ENCODE peak calls at places on chromosome 10, in six cellular contexts. J is SK-N-SH, V is HCT116, H is K562, M is HepG2, K is GM12878. X is an unnamed sample. For H3K9me3, the result is how much of the 10 kb centered on the place peaks cover.

GRCh38 chr10:46096426-46096825 is 50.4 kb upstream of the MSMB start:
- DNase-seq in V (no peak), J (no peak), H (no peak), M (peak), K (no peak), X (no peak)

GRCh38 chr10:123666318-123667291 is at the start of gene GPR26:
- DNase-seq in J (peak), M (no peak), V (no peak), K (no peak), H (no peak), X (no peak)

GRCh38 chr10:3424102-3424803 is 251.7 kb upstream of the PITRM1 start:
- DNase-seq in M (no peak), K (no peak), H (no peak), J (peak), V (peak), X (no peak)

GRCh38 chr10:98684019-98684899 is 237.5 kb upstream of the HPS1 start:
- DNase-seq in J (no peak), V (no peak), K (no peak), M (peak), H (no peak), X (no peak)

GRCh38 chr10:106114656-106115186 is 1049.8 kb downstream of the SORCS1 start:
- DNase-seq in H (no peak), J (no peak), M (no peak), K (no peak), V (no peak), X (no peak)

GRCh38 chr10:12801214-12802087 is 200.1 kb downstream of the CCDC3 start:
- DNase-seq in H (no peak), K (no peak), M (no peak), V (no peak), J (no peak), X (no peak)

GRCh38 chr10:58367049-58367448 is 18.2 kb upstream of the TFAM start:
- DNase-seq in M (no peak), J (no peak), V (no peak), H (no peak), K (no peak), X (no peak)

GRCh38 chr10:99659031-99659867 is at the start of gene ENTPD7:
- DNase-seq in J (peak), M (peak), K (peak), H (peak), V (peak), X (peak)

GRCh38 chr10:86255405-86256251 is 111.0 kb downstream of the GRID1 start:
- DNase-seq in K (no peak), J (peak), M (no peak), H (no peak), V (no peak), X (no peak)

GRCh38 chr10:77899080-77899477 is 27.5 kb downstream of the DLG5 start:
- DNase-seq in H (no peak), J (no peak), K (no peak), M (no peak), V (peak), X (no peak)

GRCh38 chr10:182441-183201 is 47.4 kb downstream of the ZMYND11 start:
- DNase-seq in V (no peak), H (no peak), K (no peak), M (no peak), J (no peak), X (no peak)

GRCh38 chr10:34235164-34235832 is 579.8 kb downstream of the PARD3 start:
- DNase-seq in M (no peak), H (no peak), J (no peak), K (no peak), V (no peak), X (no peak)

GRCh38 chr10:24762161-24762924 is 38.7 kb upstream of the ARHGAP21 start:
- DNase-seq in M (no peak), V (no peak), H (no peak), J (no peak), K (no peak), X (no peak)

GRCh38 chr10:107813396-107813795 is 648.9 kb upstream of the SORCS1 start:
- DNase-seq in M (no peak), H (no peak), J (no peak), V (no peak), K (no peak), X (no peak)

GRCh38 chr10:107809889-107810288 is 645.4 kb upstream of the SORCS1 start:
- DNase-seq in K (no peak), V (no peak), H (no peak), J (no peak), M (no peak), X (no peak)

DNA sequence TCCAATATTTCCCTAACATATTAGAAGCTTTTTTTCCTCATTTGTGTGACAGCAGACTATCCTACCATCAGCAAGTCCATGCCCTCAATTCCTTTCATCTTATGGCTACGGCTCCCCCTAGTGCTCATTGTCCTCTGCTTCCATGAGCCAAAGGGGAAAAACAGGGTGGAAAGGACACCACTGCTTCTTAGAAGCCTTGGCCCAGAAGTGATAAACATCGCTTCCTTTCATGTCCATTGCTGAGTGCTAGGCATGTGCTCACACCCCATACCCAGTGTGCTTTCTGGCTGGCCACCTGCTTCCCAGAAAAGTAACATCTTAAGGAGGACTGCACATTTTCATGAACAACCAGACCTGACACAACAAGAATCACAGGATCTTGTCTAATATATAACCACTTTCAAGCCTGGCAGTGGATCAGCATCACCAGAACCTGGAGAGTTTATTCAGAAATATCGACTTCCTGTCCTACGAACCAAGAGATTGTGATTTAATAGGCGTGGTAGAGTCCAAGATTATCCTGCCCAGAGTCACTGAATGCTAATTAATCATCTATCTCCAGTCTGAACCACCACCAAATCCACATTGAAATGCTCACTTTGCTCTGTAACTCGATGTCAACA is 650.5 kb upstream of the SORCS1 start:
- DNase-seq in J (peak), K (peak), M (peak), V (no peak), H (no peak), X (peak)
- TF ChIP-seq REST in J (no peak), K (no peak), M (no peak), V (no peak), H (no peak), X (no peak)

GRCh38 chr10:71293446-71294090 is 25.5 kb upstream of the SLC29A3 start:
- DNase-seq in K (no peak), J (no peak), V (no peak), M (no peak), H (no peak), X (no peak)
- TF ChIP-seq SIN3A in K (no peak), J (no peak), V (no peak), M (no peak), H (no peak), X (no peak)

GRCh38 chr10:133516072-133516471 is 11.1 kb upstream of the CYP2E1 start:
- DNase-seq in M (peak), V (no peak), J (no peak), K (no peak), H (no peak), X (no peak)

GRCh38 chr10:133511907-133512528 is 15.1 kb upstream of the CYP2E1 start:
- DNase-seq in V (no peak), K (no peak), H (no peak), J (no peak), M (no peak), X (no peak)

GRCh38 chr10:133509700-133510099 is 17.5 kb upstream of the CYP2E1 start:
- DNase-seq in V (no peak), K (no peak), H (no peak), M (no peak), J (no peak), X (no peak)

GRCh38 chr10:133515471-133515870 is 11.7 kb upstream of the CYP2E1 start:
- DNase-seq in M (no peak), K (no peak), J (no peak), V (no peak), H (no peak), X (no peak)

DNA sequence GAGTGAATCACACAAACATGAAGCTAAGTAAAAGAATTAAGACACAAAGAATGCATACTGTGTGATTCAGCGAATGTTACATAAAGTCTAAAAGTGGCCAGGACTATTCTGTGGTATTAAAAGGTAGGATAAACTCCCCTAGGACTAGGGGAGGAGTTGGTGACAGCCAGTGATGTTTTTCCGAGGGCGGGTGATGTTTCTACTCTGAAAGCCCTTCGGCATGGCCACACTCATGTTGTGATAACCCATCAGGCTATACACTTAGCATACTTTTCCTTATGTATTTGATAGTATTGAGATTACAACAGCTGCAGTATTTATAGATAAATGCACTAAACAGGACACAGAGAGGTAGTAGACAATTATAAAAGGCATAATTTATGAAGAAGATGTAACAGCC is 15.8 kb upstream of the CYP2E1 start:
- DNase-seq in V (no peak), K (no peak), H (no peak), J (no peak), M (no peak), X (no peak)
- H3K9me3 ChIP-seq in V (under half), K (under half), H (under half), J (under half), M (under half), X (under half)

GRCh38 chr10:93277360-93277759 is 203.7 kb downstream of the CYP26A1 start:
- DNase-seq in J (no peak), H (no peak), K (no peak), V (no peak), M (no peak), X (no peak)

GRCh38 chr10:93280121-93280698 is 201.9 kb downstream of the MYOF start:
- DNase-seq in M (no peak), H (no peak), J (no peak), V (no peak), K (no peak), X (no peak)

GRCh38 chr10:93281367-93281720 is 200.8 kb downstream of the MYOF start:
- DNase-seq in V (no peak), K (no peak), H (no peak), M (no peak), J (no peak), X (no peak)

GRCh38 chr10:93280699-93281366 is 201.3 kb downstream of the MYOF start:
- DNase-seq in M (no peak), V (no peak), K (no peak), H (no peak), J (no peak), X (no peak)
- TF ChIP-seq REST in M (no peak), V (no peak), K (no peak), H (no peak), J (no peak), X (no peak)

DNA sequence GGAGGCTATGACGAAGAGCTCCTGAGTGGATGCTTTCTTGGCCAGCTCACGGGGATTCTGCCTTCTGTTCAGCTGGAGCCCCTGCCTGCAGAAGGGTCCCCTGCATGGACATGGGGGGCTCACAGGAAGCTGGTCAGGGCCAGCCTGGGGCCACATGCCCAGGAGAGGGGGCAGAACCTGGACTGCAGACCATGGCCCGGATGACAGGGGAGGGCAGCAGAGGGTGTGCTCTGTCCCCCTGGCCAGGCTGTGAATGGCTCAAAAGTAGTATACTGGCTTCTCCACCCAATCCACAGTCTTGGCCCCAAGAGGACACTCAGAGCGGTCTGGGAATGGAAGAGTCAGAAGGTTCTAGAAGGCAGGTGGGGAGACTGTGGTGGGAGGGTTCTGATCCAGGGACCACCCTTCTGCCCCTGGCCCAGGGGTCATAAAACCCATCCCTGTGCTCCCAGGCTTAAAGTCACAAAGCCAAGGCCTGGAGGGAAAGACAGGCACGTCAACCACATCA is 40.3 kb downstream of the PPIF start:
- DNase-seq in J (peak), M (no peak), K (no peak), V (no peak), H (peak), X (no peak)
- TF ChIP-seq SIN3A in J (no peak), M (no peak), K (no peak), V (no peak), H (no peak), X (no peak)

DNA sequence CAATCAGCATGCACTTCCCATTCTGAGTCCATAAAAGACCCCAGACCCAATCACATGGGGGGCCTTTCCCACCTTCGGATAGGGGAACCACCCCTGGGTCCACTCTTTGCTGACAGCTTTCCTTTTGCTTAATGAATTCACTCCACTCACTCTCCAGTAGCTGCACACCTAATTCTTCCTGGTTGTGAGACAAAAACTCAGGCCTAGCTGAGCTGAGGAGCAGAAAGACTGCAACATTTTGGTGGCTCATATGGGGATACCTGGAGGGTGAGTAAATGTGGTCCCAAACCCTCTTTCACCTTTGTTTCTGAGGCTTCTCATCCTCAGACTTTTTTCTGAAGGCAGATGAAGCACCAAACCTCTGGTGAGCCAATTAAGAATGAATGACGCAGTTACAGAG is 138.1 kb downstream of the WDR11 start:
- DNase-seq in V (no peak), H (no peak), M (no peak), K (no peak), J (no peak), X (no peak)
- H3K9me3 ChIP-seq in V (under half), H (under half), M (under half), K (under half), J (under half), X (under half)

X was measured in Panc1.